ENCODE peak calls at places on chromosomes 7 and 10, in four cellular contexts. Z is neural progenitor cell, T is AG04450, R is stomach. I is an unnamed sample.

GRCh38 chr7:37943905-37944736 is 23.7 kb downstream of the EPDR1 start:
- DNase-seq in R (no peak), Z (no peak), T (no peak), I (no peak)

GRCh38 chr7:41879113-41879385 is 176.2 kb upstream of the INHBA start:
- DNase-seq in Z (no peak), R (no peak), T (no peak), I (no peak)

GRCh38 chr7:117132385-117133120 is 179.3 kb downstream of the ST7 start:
- DNase-seq in R (no peak), Z (no peak), T (peak; percentile 67), I (peak; percentile 76)

GRCh38 chr7:117810642-117811512 is 62.4 kb downstream of the CTTNBP2 start:
- DNase-seq in T (no peak), Z (peak; percentile 53), R (no peak), I (no peak)

GRCh38 chr10:80459047-80459865 is 5.1 kb downstream of the TSPAN14 start:
- DNase-seq in Z (peak; percentile 36), T (no peak), R (peak; percentile 75), I (no peak)

GRCh38 chr7:26704786-26705185 is 159.6 kb downstream of the SKAP2 start:
- DNase-seq in Z (no peak), T (no peak), R (no peak), I (no peak)

GRCh38 chr7:106216517-106217088 is 68.2 kb downstream of the NAMPT start:
- DNase-seq in Z (no peak), T (peak; percentile 82), R (peak; percentile 47), I (peak; percentile 93)

GRCh38 chr10:112844681-112845080 is 105.4 kb upstream of the TCF7L2 start:
- DNase-seq in T (no peak), R (no peak), Z (no peak), I (no peak)

GRCh38 chr10:125337510-125337909 is 177.1 kb upstream of the CTBP2 start:
- DNase-seq in Z (peak; percentile 7), T (no peak), R (no peak), I (no peak)

GRCh38 chr7:110994028-110994967 is 96.6 kb upstream of the LRRN3 start:
- DNase-seq in T (no peak), R (no peak), Z (no peak), I (no peak)

GRCh38 chr10:43287056-43288007 is 20.5 kb upstream of the RASGEF1A start:
- DNase-seq in R (peak; percentile 69), Z (no peak), T (no peak), I (peak; percentile 44)

GRCh38 chr7:28408105-28408973 is 4.0 kb upstream of the CREB5 start:
- DNase-seq in R (no peak), T (no peak), Z (peak; percentile 47), I (no peak)

GRCh38 chr10:47358457-47358856 is 10.3 kb downstream of the RBP3 start:
- DNase-seq in T (no peak), Z (no peak), R (no peak), I (no peak)

GRCh38 chr10:64515975-64516699 is 994.9 kb downstream of the REEP3 start:
- DNase-seq in Z (no peak), T (no peak), R (no peak), I (no peak)

DNA sequence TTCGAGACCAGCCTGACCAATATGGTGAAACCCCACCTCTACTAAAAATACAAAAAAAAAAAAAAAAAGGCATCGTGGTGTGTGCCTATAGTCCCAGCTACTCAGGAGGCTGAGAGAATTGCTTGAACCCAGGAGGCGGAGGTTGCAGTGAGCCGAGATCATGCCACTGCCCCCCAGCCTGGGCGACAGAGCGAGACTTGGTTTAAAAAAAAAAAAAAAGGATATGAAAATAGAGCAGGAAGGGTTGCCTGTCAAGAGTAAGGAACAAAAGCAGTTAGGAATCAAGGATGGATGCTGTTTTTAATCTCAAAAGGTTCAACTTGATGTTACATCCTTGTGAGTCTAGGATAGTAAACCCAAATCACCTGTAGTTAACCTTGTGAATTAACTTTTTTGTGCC is 11.8 kb upstream of the ASCC1 start:
- DNase-seq in R (no peak), T (no peak), Z (no peak), I (no peak)
- H3K4me3 ChIP-seq in R (no peak overlapping the region), T (no peak overlapping the region), Z (no peak overlapping the region), I (no peak overlapping the region)

DNA sequence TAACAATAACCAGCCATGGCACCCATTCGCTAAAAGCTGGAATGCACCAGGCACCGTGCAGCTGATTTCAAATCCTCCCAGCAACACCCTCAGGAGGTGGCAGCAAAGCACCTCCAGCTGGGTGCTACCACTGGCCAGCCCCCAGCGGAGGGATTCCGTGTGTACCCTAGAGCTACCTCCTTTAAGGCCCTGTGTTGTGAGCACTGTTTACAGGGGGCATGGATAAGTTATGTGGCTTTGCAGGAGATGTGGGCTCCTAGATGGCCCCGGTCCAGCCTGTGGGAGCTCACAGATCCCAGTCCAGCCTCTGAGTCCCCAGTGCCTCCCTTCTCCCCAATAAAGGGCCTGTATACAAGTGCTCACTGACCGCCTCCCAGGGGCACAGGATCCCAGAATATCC is 27.1 kb downstream of the TNRC18 start:
- DNase-seq in R (peak; percentile 52), Z (no peak), T (no peak), I (no peak)
- TF ChIP-seq CTCF in R (peak; percentile 13), Z (no peak), T (no peak), I (no peak)

GRCh38 chr7:127064-127598 is 65.2 kb upstream of the FAM20C start:
- DNase-seq in Z (no peak), T (no peak), R (no peak), I (no peak)

GRCh38 chr7:130222-130572 is 62.2 kb upstream of the FAM20C start:
- DNase-seq in R (no peak), Z (no peak), T (no peak), I (no peak)

GRCh38 chr7:128311-129080 is 63.9 kb upstream of the FAM20C start:
- DNase-seq in T (no peak), R (no peak), Z (no peak), I (no peak)

GRCh38 chr7:131111-132094 is 61.0 kb upstream of the FAM20C start:
- DNase-seq in Z (no peak), R (no peak), T (no peak), I (no peak)

DNA sequence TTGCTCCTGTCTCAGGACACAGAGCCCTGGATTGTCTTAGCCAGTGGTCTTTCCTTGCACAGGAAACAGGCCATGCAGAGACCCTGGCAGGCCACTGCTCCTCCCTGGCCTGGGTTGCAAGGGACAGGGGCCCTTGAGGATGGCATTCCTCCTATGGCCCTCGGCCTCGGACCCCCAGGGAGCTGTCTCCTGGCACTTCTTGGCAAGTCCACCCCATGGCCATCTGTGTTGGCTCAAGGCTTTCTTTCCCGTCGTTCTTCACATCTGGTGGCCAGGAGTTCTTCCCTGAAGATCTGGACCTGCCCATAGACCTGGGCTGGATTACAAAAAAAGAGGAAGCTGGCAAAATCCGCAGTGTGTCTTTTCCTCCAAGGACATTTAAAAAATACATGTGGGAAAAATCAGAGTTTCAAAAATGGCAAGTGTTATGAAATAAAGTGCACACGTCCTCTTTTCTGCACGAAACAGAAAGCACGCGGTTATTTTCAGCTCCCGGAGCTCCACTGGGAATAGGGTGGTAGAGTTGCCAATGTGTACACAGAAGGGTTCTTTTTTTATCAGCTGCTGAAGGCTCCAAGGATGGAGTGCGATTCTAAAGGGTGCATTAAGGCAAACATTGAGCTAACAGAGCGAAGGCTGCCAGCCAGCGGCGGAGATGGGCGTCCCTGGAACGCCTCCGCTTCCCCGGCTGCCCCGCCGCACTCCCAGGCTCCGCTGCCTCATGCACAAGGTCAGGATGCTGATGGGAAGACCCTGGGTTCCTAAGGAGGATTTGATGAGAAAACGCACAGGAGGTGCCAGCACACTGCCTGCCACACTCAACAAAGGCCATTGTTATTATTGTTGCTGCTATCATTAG is 62.8 kb upstream of the FAM20C start:
- DNase-seq in R (no peak), T (no peak), Z (no peak), I (no peak)
- H3K4me3 ChIP-seq in R (peak overlapping the region; percentile 18), T (peak overlapping the region; percentile 22), Z (no peak overlapping the region), I (no peak overlapping the region)

DNA sequence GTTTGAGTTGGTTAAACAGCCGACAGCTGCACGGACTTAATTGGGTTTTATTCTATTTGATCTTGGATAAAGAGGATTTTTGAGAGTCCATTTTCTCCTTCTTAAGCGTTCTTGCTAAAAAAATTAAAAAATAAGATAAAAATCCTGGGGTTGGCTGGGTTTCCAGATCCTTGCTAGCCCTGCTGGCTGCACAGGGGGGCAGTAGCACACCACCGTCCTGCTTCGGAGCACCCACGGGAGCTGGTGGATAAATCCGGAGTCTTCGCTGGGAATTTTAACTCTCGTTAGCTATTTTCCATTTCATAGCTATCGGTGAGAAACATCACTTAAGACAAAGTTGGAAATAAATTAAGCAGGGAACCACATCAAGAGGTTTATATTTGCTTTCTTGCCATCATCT is 792.1 kb downstream of the TYW1 start:
- DNase-seq in Z (peak; percentile 37), R (no peak), T (no peak), I (no peak)
- TF ChIP-seq CTCF in Z (peak; percentile 66), R (no peak), T (no peak), I (peak; percentile 32)

DNA sequence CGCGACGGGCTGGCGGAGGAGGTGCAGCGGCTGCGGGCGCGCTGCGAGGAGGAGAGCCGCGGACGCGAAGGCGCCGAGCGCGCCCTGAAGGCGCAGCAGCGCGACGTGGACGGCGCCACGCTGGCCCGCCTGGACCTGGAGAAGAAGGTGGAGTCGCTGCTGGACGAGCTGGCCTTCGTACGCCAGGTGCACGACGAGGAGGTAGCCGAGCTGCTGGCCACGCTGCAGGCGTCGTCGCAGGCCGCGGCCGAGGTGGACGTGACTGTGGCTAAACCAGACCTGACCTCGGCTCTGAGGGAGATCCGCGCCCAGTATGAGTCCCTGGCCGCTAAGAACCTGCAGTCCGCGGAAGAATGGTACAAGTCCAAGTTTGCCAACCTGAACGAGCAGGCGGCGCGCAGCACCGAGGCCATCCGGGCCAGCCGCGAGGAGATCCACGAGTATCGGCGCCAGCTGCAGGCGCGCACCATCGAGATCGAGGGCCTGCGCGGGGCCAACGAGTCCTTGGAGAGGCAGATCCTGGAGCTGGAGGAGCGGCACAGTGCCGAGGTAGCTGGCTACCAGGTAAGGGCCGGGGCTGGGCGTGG is 868 bp downstream of the INA start:
- DNase-seq in R (no peak), Z (peak; percentile 20), T (no peak), I (no peak)
- H3K4me3 ChIP-seq in R (peak overlapping the region; percentile 38), Z (peak overlapping the region; percentile 54), T (peak overlapping the region; percentile 43), I (peak overlapping the region; percentile 37)

GRCh38 chr7:55342216-55342871 is 22.8 kb upstream of the LANCL2 start:
- DNase-seq in R (no peak), T (no peak), Z (no peak), I (no peak)

GRCh38 chr7:55343002-55343781 is 21.9 kb upstream of the LANCL2 start:
- DNase-seq in R (no peak), T (no peak), Z (no peak), I (no peak)

GRCh38 chr7:55344840-55345239 is 20.3 kb upstream of the LANCL2 start:
- DNase-seq in T (no peak), R (no peak), Z (no peak), I (no peak)

GRCh38 chr7:55345292-55345691 is 19.8 kb upstream of the LANCL2 start:
- DNase-seq in Z (no peak), R (no peak), T (no peak), I (no peak)

DNA sequence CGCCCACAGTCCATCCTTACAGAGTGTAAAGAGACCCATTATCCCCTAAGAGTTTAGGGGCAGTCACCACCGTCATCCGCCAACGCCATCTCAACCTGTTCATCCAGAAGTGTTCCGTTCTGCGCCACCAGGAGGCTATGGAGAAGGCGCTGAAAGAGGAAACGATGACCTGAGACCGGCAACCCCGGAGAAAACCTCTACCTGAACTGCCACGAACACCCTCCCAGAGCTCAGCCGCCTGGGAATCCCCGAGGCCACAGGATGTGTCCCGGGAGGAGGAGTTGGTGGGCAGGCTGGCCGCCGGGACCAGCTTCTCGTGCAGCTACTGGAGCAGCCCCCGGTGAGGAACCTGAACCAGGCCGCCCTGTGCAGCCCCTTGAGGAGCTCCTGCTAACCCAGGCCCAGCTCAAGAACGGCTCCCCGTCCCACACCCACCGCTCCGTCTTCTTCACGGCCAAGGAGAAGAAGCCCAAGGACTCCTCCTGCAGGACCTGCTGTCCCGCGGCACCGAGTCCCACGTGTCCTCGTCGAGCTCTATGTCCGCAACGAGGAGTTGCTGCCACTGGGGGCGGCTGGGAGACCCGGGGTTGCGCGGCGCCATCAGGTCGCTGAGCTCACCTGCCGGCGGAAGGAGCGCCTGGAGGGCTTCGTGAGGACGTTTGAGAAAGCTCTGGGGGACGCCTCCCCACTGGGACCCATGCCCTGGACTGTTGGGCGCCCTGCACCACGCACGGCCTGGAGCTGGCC is 21.1 kb upstream of the LANCL2 start:
- DNase-seq in Z (no peak), R (no peak), T (no peak), I (no peak)
- TF ChIP-seq CTCF in Z (no peak), R (no peak), T (no peak), I (no peak)